ENCODE peak calls at places on chromosomes 6 and 20, in four cellular contexts. One of them, this sample, is unnamed.

GRCh38 chr6:105624055-105624454 is 221.2 kb upstream of the PREP start:
- DNase-seq in AG04449: no peak
- DNase-seq in natural killer cell: no peak
- DNase-seq in CD8-positive, alpha-beta T cell: no peak
- DNase-seq in this sample: no peak

GRCh38 chr6:125794342-125795137 is 3.8 kb downstream of the NCOA7 start:
- DNase-seq in natural killer cell: no peak
- DNase-seq in CD8-positive, alpha-beta T cell: no peak
- DNase-seq in AG04449: no peak
- DNase-seq in this sample: no peak

GRCh38 chr6:74671558-74672025 is 534.3 kb downstream of the COL12A1 start:
- DNase-seq in AG04449: peak
- DNase-seq in natural killer cell: no peak
- DNase-seq in CD8-positive, alpha-beta T cell: no peak
- DNase-seq in this sample: no peak

GRCh38 chr6:113122060-113122459 is 735.1 kb upstream of the MARCKS start:
- DNase-seq in AG04449: peak
- DNase-seq in CD8-positive, alpha-beta T cell: no peak
- DNase-seq in natural killer cell: no peak
- DNase-seq in this sample: no peak

GRCh38 chr6:12490904-12491571 is 200.9 kb downstream of the EDN1 start:
- DNase-seq in natural killer cell: no peak
- DNase-seq in CD8-positive, alpha-beta T cell: no peak
- DNase-seq in AG04449: peak
- DNase-seq in this sample: no peak

GRCh38 chr6:166010136-166010535 is 157.5 kb downstream of the TBXT start:
- DNase-seq in AG04449: no peak
- DNase-seq in natural killer cell: no peak
- DNase-seq in CD8-positive, alpha-beta T cell: no peak
- DNase-seq in this sample: no peak

GRCh38 chr6:136684483-136684882 is 107.8 kb downstream of the MAP3K5 start:
- DNase-seq in CD8-positive, alpha-beta T cell: no peak
- DNase-seq in AG04449: no peak
- DNase-seq in natural killer cell: no peak
- DNase-seq in this sample: no peak

GRCh38 chr20:63129991-63130653 is 85.8 kb downstream of the YTHDF1 start:
- DNase-seq in CD8-positive, alpha-beta T cell: no peak
- DNase-seq in natural killer cell: no peak
- DNase-seq in AG04449: no peak
- DNase-seq in this sample: peak

GRCh38 chr6:36911946-36912555 is 26.3 kb downstream of the C6orf89 start:
- DNase-seq in CD8-positive, alpha-beta T cell: peak
- DNase-seq in AG04449: no peak
- DNase-seq in natural killer cell: no peak
- DNase-seq in this sample: no peak

GRCh38 chr6:13412639-13413465 is 74.5 kb downstream of the GFOD1 start:
- DNase-seq in CD8-positive, alpha-beta T cell: no peak
- DNase-seq in AG04449: no peak
- DNase-seq in natural killer cell: no peak
- DNase-seq in this sample: no peak

GRCh38 chr6:30264731-30265130 is 51.5 kb upstream of the TRIM26 start:
- DNase-seq in AG04449: peak
- DNase-seq in CD8-positive, alpha-beta T cell: no peak
- DNase-seq in natural killer cell: no peak
- DNase-seq in this sample: no peak

GRCh38 chr20:62409935-62410741 is 3.1 kb upstream of the CABLES2 start:
- DNase-seq in natural killer cell: peak
- DNase-seq in CD8-positive, alpha-beta T cell: peak
- DNase-seq in AG04449: no peak
- DNase-seq in this sample: no peak

GRCh38 chr6:16473184-16473907 is 235.0 kb downstream of the GMPR start:
- DNase-seq in natural killer cell: no peak
- DNase-seq in AG04449: no peak
- DNase-seq in CD8-positive, alpha-beta T cell: no peak
- DNase-seq in this sample: no peak

GRCh38 chr6:28443112-28443773 is at the start of gene ZSCAN23:
- DNase-seq in natural killer cell: peak
- DNase-seq in CD8-positive, alpha-beta T cell: peak
- DNase-seq in AG04449: peak
- DNase-seq in this sample: peak

DNA sequence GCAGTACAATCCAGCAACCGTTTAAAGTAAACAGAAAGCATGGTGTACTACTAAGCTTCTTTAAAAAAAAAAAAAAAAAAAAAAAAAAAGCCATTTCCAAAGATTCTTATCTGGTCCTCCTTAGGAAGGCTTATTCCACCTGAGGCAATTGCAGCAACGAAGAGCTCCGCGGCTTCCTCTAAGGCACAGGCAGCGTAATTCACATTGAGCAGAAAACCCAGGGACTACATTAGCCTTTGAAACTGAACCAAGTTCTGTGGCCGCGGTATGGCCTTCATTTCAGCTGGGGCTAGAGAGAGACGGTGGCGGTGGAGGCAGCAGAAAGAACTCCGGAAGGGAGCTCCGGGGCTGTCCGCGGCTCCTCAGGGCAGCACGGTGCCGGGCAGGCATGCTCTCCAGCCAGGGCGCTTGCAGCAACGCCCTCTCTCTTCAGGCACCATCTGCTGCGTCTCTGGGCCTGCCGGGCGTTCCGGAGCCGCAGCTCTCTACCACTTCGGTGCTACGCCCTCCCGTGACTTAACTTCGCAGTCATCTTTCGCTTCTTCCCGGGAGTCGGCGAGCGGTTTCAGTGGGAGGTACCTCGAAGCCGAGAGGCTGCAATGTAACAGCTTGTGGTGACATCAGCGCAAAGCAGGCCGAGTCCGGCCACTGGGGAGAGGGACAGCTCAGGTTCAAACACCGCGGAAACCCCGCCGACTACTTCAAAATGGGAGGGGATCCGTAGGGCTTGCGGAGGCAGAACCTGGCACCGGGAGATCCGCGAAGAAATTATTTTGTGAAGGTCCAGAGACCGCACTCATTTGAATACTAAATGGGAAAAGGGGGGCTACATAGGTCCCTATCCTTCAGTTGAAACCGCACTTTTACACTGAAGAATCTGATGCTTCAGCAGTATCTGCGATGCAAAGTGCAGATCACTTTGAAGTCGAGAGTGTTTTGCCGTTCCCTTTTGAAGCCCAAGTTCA is 100.0 kb downstream of the DST start:
- DNase-seq in natural killer cell: peak
- DNase-seq in AG04449: peak
- DNase-seq in CD8-positive, alpha-beta T cell: peak
- DNase-seq in this sample: peak
- TF ChIP-seq CTCF in natural killer cell: no peak
- TF ChIP-seq CTCF in AG04449: peak
- TF ChIP-seq CTCF in CD8-positive, alpha-beta T cell: no peak
- TF ChIP-seq CTCF in this sample: peak

GRCh38 chr6:27238010-27238983 is 9.2 kb upstream of the PRSS16 start:
- DNase-seq in natural killer cell: no peak
- DNase-seq in AG04449: no peak
- DNase-seq in CD8-positive, alpha-beta T cell: no peak
- DNase-seq in this sample: no peak
- TF ChIP-seq CTCF in natural killer cell: no peak
- TF ChIP-seq CTCF in AG04449: no peak
- TF ChIP-seq CTCF in CD8-positive, alpha-beta T cell: no peak
- TF ChIP-seq CTCF in this sample: no peak

GRCh38 chr20:32438331-32438858 is 80.3 kb downstream of the ASXL1 start:
- DNase-seq in CD8-positive, alpha-beta T cell: no peak
- DNase-seq in natural killer cell: no peak
- DNase-seq in AG04449: no peak
- DNase-seq in this sample: no peak

GRCh38 chr20:32436968-32437367 is 78.8 kb downstream of the ASXL1 start:
- DNase-seq in AG04449: no peak
- DNase-seq in CD8-positive, alpha-beta T cell: peak
- DNase-seq in natural killer cell: no peak
- DNase-seq in this sample: no peak

GRCh38 chr20:32439132-32439829 is 81.2 kb downstream of the ASXL1 start:
- DNase-seq in CD8-positive, alpha-beta T cell: no peak
- DNase-seq in AG04449: peak
- DNase-seq in natural killer cell: no peak
- DNase-seq in this sample: peak

GRCh38 chr20:32436142-32436861 is 78.2 kb downstream of the ASXL1 start:
- DNase-seq in AG04449: no peak
- DNase-seq in natural killer cell: no peak
- DNase-seq in CD8-positive, alpha-beta T cell: peak
- DNase-seq in this sample: no peak

DNA sequence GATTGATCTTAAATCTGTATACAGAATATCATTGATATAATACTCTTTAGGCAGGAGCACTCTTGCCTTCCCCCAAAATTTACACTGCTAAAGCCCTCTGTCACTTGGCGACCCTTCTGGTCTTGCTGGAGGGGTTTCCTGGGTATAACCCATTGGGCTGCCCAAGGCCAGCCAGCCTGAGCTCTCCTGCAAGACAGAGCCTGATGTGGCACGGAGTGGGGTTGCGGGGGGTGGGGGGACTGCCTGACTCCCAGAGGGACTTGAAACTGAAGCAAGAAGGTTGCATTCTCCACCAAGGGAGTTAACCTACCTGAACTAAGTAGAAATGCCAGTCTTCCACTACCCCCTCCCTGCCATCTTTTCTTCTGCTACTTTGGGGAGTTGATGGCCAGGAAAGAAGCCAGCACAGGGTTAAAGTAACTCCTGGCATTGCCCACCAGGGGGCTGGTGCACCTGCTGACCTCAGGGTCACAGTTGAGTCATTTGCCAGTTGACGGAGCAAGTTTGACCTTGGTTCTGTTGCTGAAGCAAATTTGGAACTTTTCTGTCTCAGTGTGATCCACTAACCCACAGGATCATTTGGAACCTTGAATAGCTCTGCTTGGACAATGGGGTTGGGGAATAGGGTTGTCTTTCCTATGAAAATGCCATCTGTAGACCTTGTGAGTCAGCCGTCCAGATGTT is 79.4 kb downstream of the ASXL1 start:
- DNase-seq in natural killer cell: no peak
- DNase-seq in CD8-positive, alpha-beta T cell: peak
- DNase-seq in AG04449: no peak
- DNase-seq in this sample: no peak
- TF ChIP-seq CTCF in natural killer cell: no peak
- TF ChIP-seq CTCF in CD8-positive, alpha-beta T cell: peak
- TF ChIP-seq CTCF in AG04449: no peak
- TF ChIP-seq CTCF in this sample: peak

GRCh38 chr20:58693226-58694006 is 816 bp downstream of the NPEPL1 start:
- DNase-seq in CD8-positive, alpha-beta T cell: no peak
- DNase-seq in AG04449: no peak
- DNase-seq in natural killer cell: no peak
- DNase-seq in this sample: no peak
- TF ChIP-seq CTCF in CD8-positive, alpha-beta T cell: no peak
- TF ChIP-seq CTCF in AG04449: no peak
- TF ChIP-seq CTCF in natural killer cell: no peak
- TF ChIP-seq CTCF in this sample: peak

GRCh38 chr6:82365011-82365751 is 1.6 kb downstream of the TPBG start:
- DNase-seq in natural killer cell: no peak
- DNase-seq in AG04449: no peak
- DNase-seq in CD8-positive, alpha-beta T cell: no peak
- DNase-seq in this sample: peak
- TF ChIP-seq CTCF in natural killer cell: no peak
- TF ChIP-seq CTCF in AG04449: peak
- TF ChIP-seq CTCF in CD8-positive, alpha-beta T cell: no peak
- TF ChIP-seq CTCF in this sample: peak

GRCh38 chr20:12966468-12967085 is 42.2 kb upstream of the SPTLC3 start:
- DNase-seq in CD8-positive, alpha-beta T cell: no peak
- DNase-seq in AG04449: peak
- DNase-seq in natural killer cell: no peak
- DNase-seq in this sample: no peak
- TF ChIP-seq CTCF in CD8-positive, alpha-beta T cell: no peak
- TF ChIP-seq CTCF in AG04449: peak
- TF ChIP-seq CTCF in natural killer cell: no peak
- TF ChIP-seq CTCF in this sample: peak

GRCh38 chr6:107274288-107274687 is 159.0 kb upstream of the BEND3 start:
- DNase-seq in AG04449: no peak
- DNase-seq in natural killer cell: no peak
- DNase-seq in CD8-positive, alpha-beta T cell: no peak
- DNase-seq in this sample: no peak

GRCh38 chr6:107272246-107272645 is 156.9 kb upstream of the BEND3 start:
- DNase-seq in natural killer cell: no peak
- DNase-seq in AG04449: no peak
- DNase-seq in CD8-positive, alpha-beta T cell: no peak
- DNase-seq in this sample: no peak

GRCh38 chr6:107275330-107275865 is 160.1 kb upstream of the BEND3 start:
- DNase-seq in AG04449: no peak
- DNase-seq in natural killer cell: no peak
- DNase-seq in CD8-positive, alpha-beta T cell: no peak
- DNase-seq in this sample: no peak

GRCh38 chr6:107267634-107268033 is 152.3 kb upstream of the BEND3 start:
- DNase-seq in natural killer cell: no peak
- DNase-seq in AG04449: no peak
- DNase-seq in CD8-positive, alpha-beta T cell: no peak
- DNase-seq in this sample: no peak

GRCh38 chr6:107271208-107271790 is 156.0 kb upstream of the BEND3 start:
- DNase-seq in AG04449: no peak
- DNase-seq in natural killer cell: no peak
- DNase-seq in CD8-positive, alpha-beta T cell: no peak
- DNase-seq in this sample: no peak
- TF ChIP-seq CTCF in AG04449: no peak
- TF ChIP-seq CTCF in natural killer cell: no peak
- TF ChIP-seq CTCF in CD8-positive, alpha-beta T cell: no peak
- TF ChIP-seq CTCF in this sample: no peak

GRCh38 chr6:110518281-110518623 is 41.8 kb upstream of the SLC22A16 start:
- DNase-seq in natural killer cell: no peak
- DNase-seq in AG04449: no peak
- DNase-seq in CD8-positive, alpha-beta T cell: no peak
- DNase-seq in this sample: no peak
- TF ChIP-seq CTCF in natural killer cell: no peak
- TF ChIP-seq CTCF in AG04449: peak
- TF ChIP-seq CTCF in CD8-positive, alpha-beta T cell: no peak
- TF ChIP-seq CTCF in this sample: peak